ENCODE peak calls at places on chromosomes 4 and X, in six cellular contexts. X is uterus, D is H7, L is lung, R is right atrium auricular region, S is adrenal gland. A is an unnamed sample.

GRCh38 chr4:88163286-88163685 is 4.8 kb upstream of the ABCG2 start:
- DNase-seq in X (no peak), D (no peak), L (no peak), R (no peak), S (no peak), A (no peak)

GRCh38 chr4:38456096-38456495 is 207.9 kb upstream of the KLF3 start:
- DNase-seq in X (no peak), D (no peak), L (no peak), R (no peak), S (no peak), A (no peak)

GRCh38 chr4:147160908-147161513 is 215.3 kb upstream of the TTC29 start:
- DNase-seq in X (no peak), D (peak), L (no peak), R (no peak), S (peak), A (peak)

GRCh38 chr4:67020079-67020807 is 525.1 kb downstream of the CENPC start:
- DNase-seq in X (no peak), D (no peak), L (no peak), R (no peak), S (no peak), A (no peak)

GRCh38 chrX:43508694-43509093 is 147.4 kb upstream of the MAOA start:
- DNase-seq in X (no peak), D (no peak), L (no peak), R (no peak), S (no peak), A (no peak)

GRCh38 chrX:134891652-134892051 is 99.1 kb upstream of the SMIM10 start:
- DNase-seq in X (no peak), D (no peak), L (no peak), R (no peak), S (no peak), A (no peak)

GRCh38 chrX:69948398-69948797 is 101.3 kb downstream of the AWAT2 start:
- DNase-seq in X (no peak), D (no peak), L (no peak), R (no peak), S (no peak), A (no peak)

GRCh38 chr4:8542776-8543525 is 37.2 kb upstream of the GPR78 start:
- DNase-seq in X (no peak), D (no peak), L (no peak), R (no peak), S (no peak), A (peak)

GRCh38 chrX:153353416-153353815 is 19.5 kb downstream of the ZNF275 start:
- DNase-seq in X (no peak), D (peak), L (no peak), R (no peak), S (no peak), A (no peak)

GRCh38 chr4:96895826-96896225 is 1055.9 kb downstream of the PDHA2 start:
- DNase-seq in X (no peak), D (no peak), L (no peak), R (no peak), S (no peak), A (no peak)

GRCh38 chrX:43968347-43968746 is 4.8 kb downstream of the NDP start:
- DNase-seq in X (no peak), D (no peak), L (no peak), R (no peak), S (no peak), A (no peak)

GRCh38 chrX:120561634-120562568 is 1.1 kb upstream of the CUL4B start:
- DNase-seq in X (no peak), D (no peak), L (no peak), R (no peak), S (no peak), A (no peak)

GRCh38 chr4:87304659-87305277 is 17.9 kb downstream of the HSD17B13 start:
- DNase-seq in X (no peak), D (no peak), L (no peak), R (no peak), S (no peak), A (no peak)

GRCh38 chr4:133062851-133063250 is 86.2 kb upstream of the PCDH10 start:
- DNase-seq in X (no peak), D (no peak), L (no peak), R (no peak), S (no peak), A (no peak)

GRCh38 chr4:62342346-62342745 is 1142.2 kb downstream of the ADGRL3 start:
- DNase-seq in X (no peak), D (no peak), L (no peak), R (no peak), S (no peak), A (no peak)

GRCh38 chr4:609400-610050 is 15.8 kb upstream of the PDE6B start:
- DNase-seq in X (no peak), D (peak), L (no peak), R (no peak), S (no peak), A (no peak)

GRCh38 chr4:41360214-41360910 is 103.6 kb downstream of the UCHL1 start:
- DNase-seq in X (peak), D (peak), L (peak), R (no peak), S (peak), A (peak)

GRCh38 chrX:22325091-22325490 is 52.4 kb downstream of the CBLL2 start:
- DNase-seq in X (no peak), D (no peak), L (no peak), R (no peak), S (no peak), A (no peak)

GRCh38 chr4:13537832-13538177 is 6.5 kb downstream of the NKX3-2 start:
- DNase-seq in X (no peak), D (peak), L (no peak), R (no peak), S (no peak), A (no peak)

GRCh38 chr4:138952405-138952804 is 63.2 kb upstream of the NOCT start:
- DNase-seq in X (no peak), D (no peak), L (no peak), R (no peak), S (no peak), A (peak)

GRCh38 chr4:3426465-3427133 is 15.2 kb upstream of the HGFAC start:
- DNase-seq in X (no peak), D (no peak), L (no peak), R (no peak), S (no peak), A (no peak)

GRCh38 chrX:20266810-20267598 is at the start of gene RPS6KA3:
- DNase-seq in X (peak), D (peak), L (peak), R (peak), S (peak), A (peak)

DNA sequence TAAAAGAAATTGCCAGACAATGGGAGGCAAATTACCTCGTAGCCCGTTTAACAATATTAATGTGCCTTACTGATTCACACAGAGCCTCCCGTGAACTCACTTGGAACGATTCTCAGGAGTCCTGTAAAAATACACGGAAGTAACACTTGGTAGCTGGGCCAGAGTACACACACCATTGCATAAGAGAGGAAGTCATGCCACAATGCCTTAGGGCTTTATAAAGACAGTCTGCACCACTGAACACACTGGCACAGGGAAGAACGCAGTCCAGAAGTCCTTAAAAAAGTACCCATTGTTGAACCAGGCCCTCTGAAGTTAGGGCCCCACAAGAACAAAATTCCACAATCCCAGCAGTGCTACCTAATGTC is 15.1 kb downstream of the SLC2A9 start:
- DNase-seq in X (no peak), D (no peak), L (peak), R (no peak), S (no peak), A (peak)
- H3K4me3 ChIP-seq in X (no peak), D (no peak), L (no peak), R (no peak), S (no peak), A (no peak)

DNA sequence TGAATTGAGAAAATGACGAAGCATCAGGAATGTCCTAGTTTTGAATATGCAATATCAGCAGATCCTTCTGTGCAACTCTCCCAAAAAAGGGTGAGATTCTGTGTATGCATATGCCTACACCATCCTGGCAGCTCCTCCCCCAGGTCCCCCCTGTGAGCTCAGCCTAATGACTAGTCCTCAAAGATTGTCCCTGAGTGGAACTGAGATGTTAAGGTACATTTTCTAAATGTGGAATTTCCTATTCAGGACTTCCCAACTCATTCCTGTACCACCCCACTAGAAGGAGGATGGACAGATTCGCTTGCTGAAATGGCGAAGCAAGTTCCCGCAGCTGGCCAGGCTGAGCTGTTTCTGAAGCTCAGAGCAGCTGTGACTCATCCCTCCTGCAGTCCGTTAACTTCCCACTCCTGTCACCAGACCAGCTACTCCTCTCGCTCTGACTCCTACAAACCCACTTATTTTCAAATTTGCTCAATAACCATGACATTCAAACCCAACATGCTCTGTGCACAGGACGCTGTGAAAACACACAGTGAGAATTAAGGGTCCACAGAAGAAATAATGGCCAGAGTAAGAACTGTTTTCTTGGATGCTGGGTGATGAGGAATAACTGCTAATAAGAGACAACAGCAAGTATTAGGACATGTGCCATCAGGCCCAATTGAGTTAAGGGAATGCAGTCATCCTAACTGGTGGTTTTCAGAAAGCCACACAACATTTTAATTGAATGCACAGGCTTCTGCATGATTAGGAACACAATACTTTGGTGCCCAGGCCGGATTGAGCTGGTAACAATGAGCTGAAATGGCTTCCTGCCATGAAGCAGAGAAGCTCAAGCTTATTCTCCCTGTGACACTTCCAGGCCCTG is 40.0 kb upstream of the IRF2 start:
- DNase-seq in X (peak), D (no peak), L (peak), R (peak), S (peak), A (peak)
- H3K4me3 ChIP-seq in X (no peak), D (no peak), L (no peak), R (no peak), S (no peak), A (no peak)

GRCh38 chr4:187070158-187070557 is 346.5 kb upstream of the FAT1 start:
- DNase-seq in X (no peak), D (no peak), L (no peak), R (no peak), S (no peak), A (no peak)

GRCh38 chr4:187071896-187072295 is 348.2 kb upstream of the FAT1 start:
- DNase-seq in X (no peak), D (no peak), L (no peak), R (no peak), S (no peak), A (no peak)

GRCh38 chr4:187069398-187069797 is 345.7 kb upstream of the FAT1 start:
- DNase-seq in X (no peak), D (no peak), L (no peak), R (no peak), S (no peak), A (no peak)

GRCh38 chr4:187073820-187074219 is 350.2 kb upstream of the FAT1 start:
- DNase-seq in X (no peak), D (no peak), L (no peak), R (no peak), S (no peak), A (no peak)

GRCh38 chr4:187070740-187071139 is 347.1 kb upstream of the FAT1 start:
- DNase-seq in X (no peak), D (no peak), L (no peak), R (no peak), S (no peak), A (no peak)
- H3K4me3 ChIP-seq in X (no peak), D (no peak), L (no peak), R (no peak), S (no peak), A (no peak)

GRCh38 chr4:4607336-4608213 is 65.7 kb upstream of the STX18 start:
- DNase-seq in X (no peak), D (peak), L (no peak), R (no peak), S (no peak), A (no peak)

GRCh38 chr4:4606321-4606720 is 64.5 kb upstream of the STX18 start:
- DNase-seq in X (no peak), D (no peak), L (no peak), R (no peak), S (peak), A (no peak)

GRCh38 chr4:4605849-4606248 is 64.0 kb upstream of the STX18 start:
- DNase-seq in X (no peak), D (no peak), L (no peak), R (no peak), S (no peak), A (no peak)

GRCh38 chr4:4609622-4610334 is 67.9 kb upstream of the STX18 start:
- DNase-seq in X (no peak), D (no peak), L (no peak), R (no peak), S (no peak), A (no peak)

GRCh38 chr4:4608214-4608537 is 66.3 kb upstream of the STX18 start:
- DNase-seq in X (no peak), D (no peak), L (no peak), R (no peak), S (no peak), A (no peak)
- H3K4me3 ChIP-seq in X (no peak), D (no peak), L (no peak), R (no peak), S (no peak), A (no peak)

DNA sequence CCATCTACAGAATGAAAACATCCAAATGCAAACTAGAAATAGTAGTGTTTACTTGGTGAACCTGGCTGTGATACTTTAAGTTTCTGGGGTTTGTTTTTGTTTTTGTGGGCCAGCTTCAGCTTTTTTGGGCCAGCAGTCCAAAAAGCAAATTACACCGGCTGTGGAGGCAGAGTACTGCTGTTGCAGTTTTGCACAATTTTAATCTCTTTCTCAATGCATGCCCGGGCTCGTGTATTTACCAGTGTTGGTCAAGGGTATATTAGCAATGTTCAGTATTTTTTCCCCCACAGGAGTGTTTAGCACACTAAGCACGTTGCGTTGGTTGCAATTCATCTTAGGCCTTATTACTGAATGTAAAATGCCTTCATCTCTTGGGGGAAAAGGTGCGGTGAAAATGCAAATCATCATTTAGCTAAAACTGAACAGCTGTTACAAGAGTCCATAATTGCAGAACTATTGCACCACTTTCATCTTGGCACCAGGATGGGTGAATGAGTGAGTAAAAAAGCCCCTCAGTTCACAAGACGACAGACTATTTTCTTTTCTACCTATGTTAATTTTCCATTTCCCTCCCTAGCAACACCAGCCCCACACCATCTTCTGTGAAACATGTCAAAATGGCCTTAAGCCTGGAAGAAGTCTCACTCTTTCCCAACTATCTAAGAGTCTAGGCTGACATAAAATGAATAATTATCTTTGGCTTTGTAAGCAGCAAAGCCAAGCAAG is 1.8 kb upstream of the CNOT6L start:
- DNase-seq in X (no peak), D (no peak), L (no peak), R (no peak), S (no peak), A (no peak)
- H3K4me3 ChIP-seq in X (peak), D (peak), L (no peak), R (peak), S (peak), A (no peak)

GRCh38 chr4:68347845-68348244 is 2.0 kb downstream of the YTHDC1 start:
- DNase-seq in X (no peak), D (no peak), L (no peak), R (no peak), S (no peak), A (no peak)
- H3K4me3 ChIP-seq in X (peak), D (peak), L (no peak), R (peak), S (no peak), A (no peak)

GRCh38 chr4:55838952-55839351 is 14.5 kb upstream of the EXOC1 start:
- DNase-seq in X (no peak), D (no peak), L (no peak), R (no peak), S (no peak), A (no peak)

GRCh38 chr4:55838356-55838755 is 15.1 kb upstream of the EXOC1 start:
- DNase-seq in X (no peak), D (no peak), L (no peak), R (no peak), S (no peak), A (no peak)

GRCh38 chr4:55837903-55838302 is 15.5 kb upstream of the EXOC1 start:
- DNase-seq in X (no peak), D (no peak), L (no peak), R (no peak), S (no peak), A (no peak)

DNA sequence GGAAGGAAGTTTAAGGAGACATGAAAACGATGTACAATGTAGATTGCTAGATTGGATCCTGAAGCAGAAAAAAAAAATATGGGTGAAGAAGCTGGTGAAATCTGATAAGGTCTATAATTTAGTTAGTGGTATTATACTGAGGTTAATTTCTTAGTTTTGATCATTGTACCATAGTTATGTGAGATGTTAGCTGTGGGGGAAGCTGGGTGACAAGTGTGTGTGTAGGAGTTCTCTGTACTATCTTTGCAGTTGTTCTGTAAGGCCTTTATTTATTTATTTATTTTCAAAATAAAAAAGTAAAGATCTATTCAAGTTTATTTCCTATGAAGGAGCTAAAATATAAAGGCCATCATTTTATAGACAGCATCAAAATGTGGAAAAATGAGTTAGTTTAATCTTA is 12.5 kb upstream of the EXOC1 start:
- DNase-seq in X (no peak), D (no peak), L (no peak), R (no peak), S (no peak), A (no peak)
- H3K4me3 ChIP-seq in X (no peak), D (no peak), L (no peak), R (no peak), S (no peak), A (no peak)

GRCh38 chr4:158715787-158716186 is 7.4 kb downstream of the PPID start:
- DNase-seq in X (no peak), D (no peak), L (no peak), R (no peak), S (no peak), A (no peak)

GRCh38 chr4:158724647-158725046 is 1.5 kb upstream of the PPID start:
- DNase-seq in X (no peak), D (no peak), L (no peak), R (no peak), S (no peak), A (no peak)

GRCh38 chr4:158722917-158723793 is at the start of gene PPID:
- DNase-seq in X (peak), D (peak), L (peak), R (peak), S (peak), A (peak)

GRCh38 chr4:158722291-158722916 is 792 bp downstream of the PPID start:
- DNase-seq in X (no peak), D (peak), L (no peak), R (no peak), S (no peak), A (peak)

GRCh38 chr4:158721680-158722079 is 1.5 kb downstream of the PPID start:
- DNase-seq in X (no peak), D (no peak), L (no peak), R (no peak), S (no peak), A (no peak)
- H3K4me3 ChIP-seq in X (no peak), D (no peak), L (no peak), R (no peak), S (no peak), A (no peak)

DNA sequence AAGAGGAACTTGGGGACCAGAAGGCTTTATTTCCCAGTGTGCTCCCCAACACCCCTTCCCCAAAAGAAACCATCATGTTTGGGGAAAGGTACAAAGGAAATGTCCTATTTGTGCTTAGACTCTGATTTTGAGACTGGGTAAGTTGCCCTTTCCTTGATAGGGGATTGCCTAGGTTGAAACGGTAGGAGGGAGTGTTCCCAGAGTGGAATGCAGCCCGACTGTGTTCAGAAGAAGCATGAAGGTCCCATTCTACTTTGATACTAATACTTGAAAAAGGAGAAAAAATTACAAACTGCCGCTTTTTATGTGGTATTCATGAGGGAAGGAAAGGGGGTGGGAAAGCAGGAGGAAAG is 32.4 kb upstream of the TMEM131L start:
- DNase-seq in X (no peak), D (no peak), L (no peak), R (no peak), S (no peak), A (peak)
- H3K4me3 ChIP-seq in X (no peak), D (no peak), L (no peak), R (no peak), S (no peak), A (no peak)

GRCh38 chr4:5051692-5052423 is 578 bp downstream of the STK32B start:
- DNase-seq in X (peak), D (peak), L (no peak), R (no peak), S (no peak), A (no peak)

GRCh38 chr4:5052424-5052702 is 1.1 kb downstream of the STK32B start:
- DNase-seq in X (no peak), D (peak), L (no peak), R (no peak), S (no peak), A (no peak)

GRCh38 chr4:5052726-5053425 is 1.6 kb downstream of the STK32B start:
- DNase-seq in X (no peak), D (no peak), L (no peak), R (no peak), S (no peak), A (no peak)

GRCh38 chr4:5050520-5050955 is 742 bp upstream of the STK32B start:
- DNase-seq in X (peak), D (peak), L (peak), R (peak), S (peak), A (peak)

GRCh38 chr4:5051210-5051691 is at the start of gene STK32B:
- DNase-seq in X (peak), D (peak), L (no peak), R (peak), S (peak), A (no peak)
- H3K4me3 ChIP-seq in X (peak), D (peak), L (peak), R (peak), S (peak), A (peak)

A was measured in trophoblast cell.